ENCODE peak calls at places on chromosomes 11 and 22, in eight cellular contexts. I is A549, N is HL-60, O is IMR-90, D is RWPE1, J is fibroblast of lung, W is PC-9, M is pancreas. G is an unnamed sample.

GRCh38 chr22:30380011-30380410 is 7.2 kb downstream of the RNF215 start:
- DNase-seq in I (no peak), N (no peak), O (no peak), D (no peak), J (no peak), W (no peak), M (no peak), G (no peak)

GRCh38 chr22:36277482-36278291 is 24.8 kb downstream of the APOL1 start:
- DNase-seq in I (peak), N (peak), O (peak), D (peak), J (peak), W (peak), M (peak), G (peak)

GRCh38 chr22:19174106-19175025 is 4.2 kb downstream of the SLC25A1 start:
- DNase-seq in I (no peak), N (peak), O (peak), D (peak), J (peak), W (peak), M (peak), G (peak)

GRCh38 chr11:70826541-70826943 is 425.8 kb downstream of the SHANK2 start:
- DNase-seq in I (no peak), N (no peak), O (no peak), D (peak), J (no peak), W (no peak), M (peak), G (no peak)

GRCh38 chr11:36577859-36578258 is 10.1 kb downstream of the RAG1 start:
- DNase-seq in I (no peak), N (no peak), O (peak), D (peak), J (peak), W (no peak), M (no peak), G (no peak)

GRCh38 chr11:2143652-2144548 is 4.7 kb upstream of the IGF2 start:
- DNase-seq in I (peak), N (no peak), O (no peak), D (no peak), J (no peak), W (no peak), M (no peak), G (no peak)

GRCh38 chr11:101262258-101262657 is 132.6 kb upstream of the PGR start:
- DNase-seq in I (no peak), N (no peak), O (no peak), D (no peak), J (no peak), W (no peak), M (no peak), G (no peak)

GRCh38 chr11:36122715-36123114 is 166.5 kb downstream of the COMMD9 start:
- DNase-seq in I (no peak), N (no peak), O (no peak), D (no peak), J (no peak), W (no peak), M (no peak), G (peak)

GRCh38 chr11:64490562-64491216 is 100.3 kb upstream of the SLC22A12 start:
- DNase-seq in I (no peak), N (no peak), O (no peak), D (no peak), J (no peak), W (no peak), M (no peak), G (no peak)

GRCh38 chr22:19942886-19943664 is 1.5 kb upstream of the TXNRD2 start:
- DNase-seq in I (peak), N (peak), O (peak), D (peak), J (peak), W (peak), M (peak), G (peak)

GRCh38 chr11:123235117-123235686 is 40.2 kb upstream of the CLMP start:
- DNase-seq in I (peak), N (no peak), O (no peak), D (peak), J (no peak), W (no peak), M (peak), G (peak)

GRCh38 chr11:85590848-85591483 is 36.2 kb downstream of the DLG2 start:
- DNase-seq in I (peak), N (no peak), O (peak), D (peak), J (peak), W (peak), M (no peak), G (peak)
- TF ChIP-seq CTCF in I (peak), N (no peak), O (peak), D (peak), J (no peak), W (peak), M (no peak), G (peak)

GRCh38 chr11:104546486-104546885 is 351.8 kb downstream of the CASP12 start:
- DNase-seq in I (no peak), N (no peak), O (no peak), D (no peak), J (no peak), W (no peak), M (no peak), G (no peak)

GRCh38 chr11:104549019-104549418 is 349.2 kb downstream of the CASP12 start:
- DNase-seq in I (no peak), N (no peak), O (no peak), D (no peak), J (no peak), W (no peak), M (no peak), G (no peak)

GRCh38 chr11:104547996-104548661 is 350.1 kb downstream of the CASP12 start:
- DNase-seq in I (no peak), N (no peak), O (peak), D (no peak), J (peak), W (no peak), M (no peak), G (peak)
- TF ChIP-seq CTCF in I (no peak), N (no peak), O (no peak), D (no peak), J (no peak), W (no peak), M (no peak), G (no peak)

DNA sequence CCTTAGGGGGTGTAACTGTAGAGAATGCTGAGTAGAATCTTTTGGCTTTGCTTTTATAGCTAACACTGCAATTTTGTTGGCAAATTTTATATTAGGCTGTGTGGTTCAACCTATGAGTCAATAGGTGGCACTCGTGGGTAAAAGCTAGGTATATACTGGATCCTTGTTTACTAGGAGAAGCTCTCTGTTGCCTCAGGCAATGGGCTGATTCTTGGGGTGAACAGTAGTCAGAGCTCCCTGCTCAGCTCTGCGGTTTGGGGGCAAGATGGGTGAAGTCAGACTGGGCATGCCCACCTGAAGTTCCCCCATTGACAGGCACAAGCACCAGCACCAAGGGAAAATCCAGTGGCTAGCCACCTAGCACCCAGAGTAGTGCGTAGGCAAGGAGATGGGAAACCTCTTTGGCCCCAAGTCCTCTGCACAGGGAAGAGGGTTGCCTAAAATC is 238.7 kb downstream of the FAM181B start:
- DNase-seq in I (peak), N (peak), O (no peak), D (no peak), J (no peak), W (no peak), M (no peak), G (peak)
- TF ChIP-seq CTCF in I (no peak), N (peak), O (peak), D (no peak), J (no peak), W (peak), M (no peak), G (peak)

GRCh38 chr22:42880815-42881214 is 23.7 kb upstream of the ARFGAP3 start:
- DNase-seq in I (no peak), N (no peak), O (no peak), D (no peak), J (no peak), W (no peak), M (peak), G (no peak)
- TF ChIP-seq CTCF in I (peak), N (no peak), O (no peak), D (no peak), J (peak), W (no peak), M (no peak), G (peak)

GRCh38 chr11:126307706-126308105 is 3.8 kb downstream of the DCPS start:
- DNase-seq in I (peak), N (peak), O (peak), D (no peak), J (peak), W (no peak), M (peak), G (peak)
- TF ChIP-seq CTCF in I (peak), N (peak), O (peak), D (no peak), J (peak), W (peak), M (no peak), G (peak)

GRCh38 chr11:10304495-10305261 is at the start of gene ADM:
- DNase-seq in I (peak), N (peak), O (peak), D (peak), J (peak), W (peak), M (peak), G (peak)
- TF ChIP-seq CTCF in I (peak), N (no peak), O (peak), D (peak), J (peak), W (peak), M (peak), G (peak)

GRCh38 chr11:86865436-86865835 is 65.1 kb downstream of the PRSS23 start:
- DNase-seq in I (no peak), N (no peak), O (no peak), D (no peak), J (no peak), W (no peak), M (no peak), G (no peak)

GRCh38 chr11:86873573-86874083 is 73.3 kb downstream of the PRSS23 start:
- DNase-seq in I (no peak), N (no peak), O (peak), D (no peak), J (peak), W (no peak), M (no peak), G (no peak)

GRCh38 chr11:86869531-86869930 is 69.2 kb downstream of the PRSS23 start:
- DNase-seq in I (no peak), N (no peak), O (peak), D (no peak), J (no peak), W (no peak), M (no peak), G (no peak)

GRCh38 chr11:86874314-86875056 is 74.1 kb downstream of the PRSS23 start:
- DNase-seq in I (no peak), N (no peak), O (peak), D (no peak), J (peak), W (no peak), M (no peak), G (no peak)

GRCh38 chr11:86869966-86870570 is 69.7 kb downstream of the PRSS23 start:
- DNase-seq in I (peak), N (peak), O (peak), D (peak), J (peak), W (no peak), M (peak), G (peak)
- TF ChIP-seq CTCF in I (peak), N (peak), O (peak), D (peak), J (peak), W (peak), M (peak), G (peak)

GRCh38 chr11:114026355-114026754 is 33.2 kb upstream of the ZBTB16 start:
- DNase-seq in I (peak), N (peak), O (no peak), D (no peak), J (peak), W (no peak), M (no peak), G (peak)
- TF ChIP-seq CTCF in I (no peak), N (no peak), O (no peak), D (no peak), J (peak), W (no peak), M (no peak), G (no peak)

DNA sequence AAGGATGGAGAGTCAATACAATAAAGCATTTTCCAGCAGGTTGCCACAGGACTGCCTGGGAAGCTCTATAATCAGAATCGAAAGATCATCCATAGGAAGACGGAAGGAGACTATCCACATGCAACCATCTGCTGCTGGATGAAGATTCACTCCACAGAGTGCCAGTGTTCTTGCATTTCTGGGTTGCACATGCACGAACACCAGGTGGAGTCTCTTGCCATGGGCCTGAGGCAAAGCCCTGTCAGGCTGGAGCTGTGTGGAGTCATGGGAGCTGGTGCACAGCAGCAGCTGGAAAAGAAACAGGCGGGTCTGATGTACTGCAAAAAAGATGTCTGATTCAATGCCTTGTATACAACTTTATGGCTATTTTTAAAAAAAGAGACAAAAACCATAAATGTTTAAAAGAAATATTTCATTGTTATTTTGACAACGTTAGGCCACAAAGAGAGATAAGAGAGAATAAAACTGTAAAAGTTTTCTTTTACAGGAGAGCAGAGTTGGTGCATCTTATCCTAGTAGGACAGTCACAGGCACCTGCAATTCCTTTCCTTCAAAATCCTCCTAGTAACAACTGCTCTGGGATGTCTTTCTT is 12.9 kb upstream of the FAT3 start:
- DNase-seq in I (peak), N (no peak), O (peak), D (no peak), J (peak), W (peak), M (no peak), G (peak)
- TF ChIP-seq CTCF in I (peak), N (no peak), O (peak), D (no peak), J (peak), W (peak), M (no peak), G (no peak)

GRCh38 chr11:60485987-60486386 is 6.6 kb upstream of the MS4A12 start:
- DNase-seq in I (peak), N (peak), O (no peak), D (peak), J (no peak), W (no peak), M (peak), G (peak)
- TF ChIP-seq CTCF in I (peak), N (no peak), O (no peak), D (no peak), J (no peak), W (peak), M (peak), G (no peak)